ENCODE peak calls at places on chromosome 17, in five cellular contexts. One of them, this sample, is unnamed.

GRCh38 chr17:31308372-31308905 is 5.4 kb downstream of the EVI2B start:
- DNase-seq in GM23248: no peak
- DNase-seq in uterus: no peak
- DNase-seq in neural progenitor cell: no peak
- DNase-seq in B cell: peak
- DNase-seq in this sample: no peak

GRCh38 chr17:29117440-29117753 is 62.8 kb downstream of the MYO18A start:
- DNase-seq in neural progenitor cell: no peak
- DNase-seq in B cell: no peak
- DNase-seq in uterus: no peak
- DNase-seq in GM23248: no peak
- DNase-seq in this sample: no peak

GRCh38 chr17:66459811-66460270 is 157.4 kb downstream of the PRKCA start:
- DNase-seq in uterus: peak
- DNase-seq in GM23248: peak
- DNase-seq in B cell: no peak
- DNase-seq in neural progenitor cell: no peak
- DNase-seq in this sample: peak

GRCh38 chr17:40038882-40039513 is 15.2 kb downstream of the MED24 start:
- DNase-seq in neural progenitor cell: peak
- DNase-seq in B cell: no peak
- DNase-seq in uterus: peak
- DNase-seq in GM23248: peak
- DNase-seq in this sample: peak

GRCh38 chr17:81509687-81510523 is 2.7 kb downstream of the ACTG1 start:
- DNase-seq in B cell: peak
- DNase-seq in neural progenitor cell: no peak
- DNase-seq in GM23248: peak
- DNase-seq in uterus: no peak
- DNase-seq in this sample: no peak

GRCh38 chr17:79859676-79860615 is 20.7 kb upstream of the CBX4 start:
- DNase-seq in B cell: no peak
- DNase-seq in uterus: no peak
- DNase-seq in GM23248: no peak
- DNase-seq in neural progenitor cell: peak
- DNase-seq in this sample: no peak

GRCh38 chr17:16938496-16939270 is 33.2 kb downstream of the TNFRSF13B start:
- DNase-seq in uterus: no peak
- DNase-seq in GM23248: no peak
- DNase-seq in neural progenitor cell: no peak
- DNase-seq in B cell: no peak
- DNase-seq in this sample: no peak

GRCh38 chr17:63702616-63703015 is 2.7 kb upstream of the LIMD2 start:
- DNase-seq in uterus: no peak
- DNase-seq in B cell: no peak
- DNase-seq in GM23248: no peak
- DNase-seq in neural progenitor cell: no peak
- DNase-seq in this sample: no peak

GRCh38 chr17:44351464-44351863 is 6.4 kb downstream of the GRN start:
- DNase-seq in neural progenitor cell: no peak
- DNase-seq in uterus: no peak
- DNase-seq in GM23248: no peak
- DNase-seq in B cell: no peak
- DNase-seq in this sample: no peak

GRCh38 chr17:39261286-39261685 is 35.5 kb upstream of the STAC2 start:
- DNase-seq in GM23248: no peak
- DNase-seq in uterus: no peak
- DNase-seq in neural progenitor cell: peak
- DNase-seq in B cell: no peak
- DNase-seq in this sample: no peak

GRCh38 chr17:78665952-78666920 is 89.0 kb upstream of the DNAH17 start:
- DNase-seq in neural progenitor cell: peak
- DNase-seq in uterus: no peak
- DNase-seq in GM23248: peak
- DNase-seq in B cell: peak
- DNase-seq in this sample: peak

GRCh38 chr17:43755389-43755875 is 3.2 kb downstream of the SOST start:
- DNase-seq in B cell: no peak
- DNase-seq in uterus: no peak
- DNase-seq in GM23248: no peak
- DNase-seq in neural progenitor cell: peak
- DNase-seq in this sample: no peak

GRCh38 chr17:81018044-81018802 is 16.7 kb upstream of the BAIAP2 start:
- DNase-seq in uterus: no peak
- DNase-seq in B cell: peak
- DNase-seq in neural progenitor cell: peak
- DNase-seq in GM23248: peak
- DNase-seq in this sample: peak

GRCh38 chr17:78384479-78385175 is 6.2 kb downstream of the PGS1 start:
- DNase-seq in neural progenitor cell: no peak
- DNase-seq in GM23248: no peak
- DNase-seq in uterus: no peak
- DNase-seq in B cell: no peak
- DNase-seq in this sample: no peak

GRCh38 chr17:19752216-19753048 is 4.3 kb upstream of the ALDH3A1 start:
- DNase-seq in GM23248: peak
- DNase-seq in B cell: no peak
- DNase-seq in neural progenitor cell: no peak
- DNase-seq in uterus: no peak
- DNase-seq in this sample: no peak

GRCh38 chr17:80504671-80505413 is 28.4 kb upstream of the NPTX1 start:
- DNase-seq in neural progenitor cell: no peak
- DNase-seq in GM23248: peak
- DNase-seq in uterus: no peak
- DNase-seq in B cell: no peak
- DNase-seq in this sample: no peak

GRCh38 chr17:55661963-55662834 is 60.5 kb downstream of the TMEM100 start:
- DNase-seq in B cell: no peak
- DNase-seq in GM23248: no peak
- DNase-seq in uterus: no peak
- DNase-seq in neural progenitor cell: no peak
- DNase-seq in this sample: no peak